ENCODE peak calls at places on chromosomes 1 and 21, in nine cellular contexts. P is BJ, O is GM20000, B is HFF-Myc, S is A549, J is psoas muscle, W is fibroblast of lung, I is prostate gland, V is GM13976. L is an unnamed sample.

GRCh38 chr21:35697321-35697808 is 363.0 kb downstream of the SETD4 start:
- DNase-seq in W (peak), P (no peak), B (peak), O (no peak), S (no peak), J (peak), V (no peak), I (no peak), L (no peak)

GRCh38 chr1:228077565-228078330 is 4.8 kb upstream of the ARF1 start:
- DNase-seq in S (no peak), J (no peak), W (no peak), B (no peak), I (no peak), O (no peak), V (no peak), P (no peak), L (no peak)

GRCh38 chr1:25023826-25024225 is 93.8 kb upstream of the RUNX3 start:
- DNase-seq in I (no peak), S (no peak), V (no peak), W (no peak), P (no peak), B (no peak), J (no peak), O (no peak), L (no peak)

GRCh38 chr1:193183019-193183643 is 3.3 kb downstream of the B3GALT2 start:
- DNase-seq in V (peak), J (no peak), S (no peak), P (no peak), B (peak), W (peak), I (peak), O (peak), L (no peak)

GRCh38 chr1:65235867-65236805 is 73.2 kb upstream of the DNAJC6 start:
- DNase-seq in I (no peak), O (no peak), S (no peak), P (no peak), B (no peak), V (no peak), J (no peak), W (peak), L (peak)

GRCh38 chr21:38910390-38911008 is 104.8 kb downstream of the ETS2 start:
- DNase-seq in S (no peak), O (no peak), V (no peak), B (no peak), W (no peak), J (no peak), I (no peak), P (no peak), L (no peak)

GRCh38 chr1:5979536-5980313 is 12.5 kb downstream of the NPHP4 start:
- DNase-seq in B (no peak), I (no peak), J (no peak), V (no peak), W (no peak), O (no peak), P (no peak), S (no peak), L (no peak)

GRCh38 chr1:48677306-48678287 is 99.1 kb downstream of the BEND5 start:
- DNase-seq in J (peak), S (peak), V (peak), I (peak), W (peak), O (peak), B (peak), P (no peak), L (peak)

GRCh38 chr21:46269466-46269865 is 15.9 kb downstream of the MCM3AP start:
- DNase-seq in P (no peak), J (no peak), B (no peak), I (no peak), S (no peak), V (no peak), O (no peak), W (no peak), L (no peak)

GRCh38 chr1:15125101-15125745 is 28.3 kb upstream of the TMEM51 start:
- DNase-seq in J (no peak), V (no peak), P (no peak), I (no peak), O (no peak), S (no peak), W (no peak), B (no peak), L (no peak)

GRCh38 chr1:15122331-15122730 is 31.2 kb upstream of the TMEM51 start:
- DNase-seq in P (no peak), S (no peak), J (no peak), W (no peak), I (no peak), B (no peak), O (no peak), V (no peak), L (no peak)

GRCh38 chr1:15123298-15123697 is 30.2 kb upstream of the TMEM51 start:
- DNase-seq in I (no peak), B (no peak), S (no peak), O (no peak), P (no peak), V (no peak), W (no peak), J (no peak), L (no peak)

GRCh38 chr1:15124362-15125100 is 29.0 kb upstream of the TMEM51 start:
- DNase-seq in O (no peak), J (no peak), P (no peak), S (no peak), I (no peak), W (no peak), V (no peak), B (no peak), L (no peak)

DNA sequence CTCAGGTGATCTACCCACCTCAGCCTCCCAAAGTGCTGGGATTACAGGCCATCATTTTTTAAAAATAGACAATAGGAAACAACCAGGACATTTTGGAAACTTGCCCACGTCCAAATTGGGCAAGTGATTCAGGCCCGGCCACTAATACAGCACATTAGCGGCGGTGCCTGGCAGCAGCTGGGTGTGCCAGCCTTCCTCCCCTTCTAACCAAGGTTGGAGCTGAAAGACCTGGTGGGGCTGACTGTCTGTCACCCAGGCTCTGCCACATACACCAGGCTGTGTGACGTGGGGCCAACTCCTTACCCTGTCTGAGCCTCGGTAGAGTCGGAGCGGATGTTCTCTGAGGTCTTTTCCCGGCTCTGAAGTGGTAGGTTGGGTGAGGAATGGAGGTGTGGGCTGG is 29.6 kb upstream of the TMEM51 start:
- DNase-seq in W (no peak), P (no peak), I (no peak), V (no peak), S (no peak), O (no peak), J (no peak), B (no peak), L (no peak)
- TF ChIP-seq CTCF in W (no peak), P (no peak), I (no peak), V (no peak), S (no peak), O (no peak), J (no peak), B (no peak), L (no peak)

GRCh38 chr21:16851054-16851453 is 661.8 kb upstream of the CXADR start:
- DNase-seq in P (no peak), V (no peak), S (no peak), O (no peak), I (no peak), B (no peak), W (no peak), J (no peak), L (no peak)
- TF ChIP-seq CTCF in P (no peak), V (no peak), S (no peak), O (no peak), I (no peak), B (no peak), W (no peak), J (no peak), L (no peak)

GRCh38 chr1:2047749-2048729 is 2.2 kb upstream of the PRKCZ start:
- DNase-seq in S (no peak), J (no peak), V (no peak), P (no peak), B (no peak), I (no peak), O (no peak), W (no peak), L (no peak)

GRCh38 chr1:2045468-2046224 is 4.6 kb upstream of the PRKCZ start:
- DNase-seq in I (no peak), J (no peak), O (no peak), B (no peak), V (no peak), P (no peak), S (no peak), W (peak), L (no peak)

GRCh38 chr1:2046953-2047748 is 3.1 kb upstream of the PRKCZ start:
- DNase-seq in P (no peak), B (no peak), O (no peak), I (no peak), V (no peak), S (no peak), W (no peak), J (no peak), L (no peak)

GRCh38 chr1:2044510-2045319 is 5.5 kb upstream of the PRKCZ start:
- DNase-seq in S (peak), J (peak), I (peak), O (peak), V (peak), B (no peak), P (no peak), W (peak), L (no peak)

DNA sequence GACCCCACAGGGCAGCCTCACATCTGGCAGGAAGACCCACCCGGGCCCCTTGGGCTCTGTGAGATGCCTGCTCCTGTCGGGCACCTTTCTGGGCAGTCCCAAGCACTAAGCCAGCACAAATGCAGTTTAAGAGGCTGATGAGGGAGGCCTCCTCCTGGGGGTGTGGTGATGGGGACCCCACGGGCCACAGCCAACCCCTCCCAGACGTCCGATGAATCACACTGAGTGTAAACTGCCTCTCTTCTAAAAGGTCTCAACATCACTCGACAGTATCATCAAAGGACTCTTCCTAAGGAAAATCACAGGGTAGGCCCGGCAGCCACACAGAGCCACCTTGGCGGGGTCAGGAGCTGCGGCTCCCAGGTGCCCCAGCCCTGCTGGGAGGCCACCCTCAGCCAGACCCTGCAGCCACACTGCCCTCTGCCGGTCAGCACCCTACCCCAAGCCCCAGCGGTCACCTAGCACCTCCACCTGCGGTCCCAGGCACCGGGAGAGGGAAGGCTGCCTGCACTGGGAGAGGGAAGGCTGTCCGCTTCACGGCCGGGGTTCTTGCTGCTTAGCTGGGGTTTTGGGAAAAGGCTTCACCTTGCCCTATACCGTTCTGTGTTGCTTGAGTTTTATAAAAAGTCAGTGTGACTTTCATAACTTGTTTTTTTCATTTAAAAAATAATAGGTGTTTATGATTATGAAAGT is 3.8 kb upstream of the PRKCZ start:
- DNase-seq in B (no peak), W (peak), O (peak), V (peak), P (no peak), I (peak), J (no peak), S (peak), L (no peak)
- TF ChIP-seq CTCF in B (peak), W (peak), O (peak), V (peak), P (peak), I (peak), J (peak), S (peak), L (peak)

DNA sequence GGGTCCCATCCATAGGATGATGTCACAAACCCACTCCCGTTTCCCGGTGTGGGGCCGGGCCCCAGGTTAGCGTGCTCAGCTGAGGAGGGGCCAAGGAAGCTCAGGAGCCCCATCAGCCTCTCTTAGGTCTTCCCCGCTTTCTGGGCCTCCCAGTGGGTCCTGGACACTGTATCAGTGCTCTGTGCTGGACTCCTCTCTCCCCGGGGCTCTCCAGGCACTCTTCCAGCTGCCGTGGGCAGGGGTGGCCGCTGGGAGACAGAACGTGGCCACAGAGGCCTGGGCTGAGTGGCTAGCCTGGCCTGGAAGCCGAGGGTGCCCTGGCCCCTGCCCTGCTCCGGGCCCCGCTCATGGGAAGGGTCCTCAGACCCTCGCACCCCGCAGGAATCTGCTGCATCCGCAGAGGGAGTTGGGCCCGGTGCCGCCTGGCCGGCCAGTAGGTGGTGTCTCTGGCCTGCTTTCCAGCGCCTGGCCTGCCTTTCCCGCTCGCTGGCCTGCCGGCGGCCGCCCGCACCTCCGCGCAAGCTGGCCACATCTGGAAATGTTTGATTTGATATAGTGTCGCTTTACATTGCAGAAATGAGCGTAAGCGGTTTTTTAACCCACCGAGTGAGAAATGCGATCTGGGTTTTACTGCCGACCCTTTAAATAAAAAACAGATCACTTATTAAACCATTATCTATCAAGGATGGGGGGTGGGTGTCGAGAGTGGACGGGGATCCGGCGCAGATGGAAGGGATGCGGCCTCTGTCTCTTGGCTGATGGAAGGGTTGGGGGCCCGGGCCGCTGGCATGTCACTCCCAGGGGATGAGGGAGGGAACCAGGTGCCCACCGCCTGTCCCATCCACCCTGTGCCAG is 74.4 kb upstream of the TTC34 start:
- DNase-seq in W (no peak), B (no peak), V (no peak), I (peak), P (no peak), J (no peak), S (peak), O (no peak), L (no peak)
- TF ChIP-seq CTCF in W (peak), B (peak), V (no peak), I (peak), P (no peak), J (peak), S (peak), O (no peak), L (no peak)

DNA sequence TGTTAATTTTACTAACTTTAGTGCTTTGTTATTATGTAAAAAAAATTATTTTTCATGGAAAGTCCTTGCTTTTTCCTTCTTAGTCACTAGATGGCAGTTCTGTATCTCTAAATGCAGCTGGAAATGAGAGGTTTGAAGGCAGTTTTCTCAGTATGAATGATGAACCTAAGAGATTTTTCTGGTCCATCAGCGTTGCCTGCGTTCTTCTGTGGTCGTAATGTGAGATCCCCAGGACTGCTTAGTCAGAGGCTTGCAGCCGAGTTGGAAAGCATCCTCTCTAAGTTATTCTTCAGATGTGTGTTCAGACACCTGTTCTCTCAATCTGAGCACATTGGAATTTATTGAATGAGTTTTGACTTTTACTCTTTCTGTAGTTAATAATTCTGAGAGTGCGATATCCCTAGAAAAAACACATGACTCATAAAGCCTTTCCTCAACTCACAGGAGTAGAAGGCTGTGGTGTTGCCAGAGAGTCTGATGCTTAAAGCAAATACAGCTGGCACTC is 99.2 kb downstream of the FMN2 start:
- DNase-seq in J (no peak), P (peak), B (peak), V (no peak), W (peak), I (no peak), S (peak), O (no peak), L (peak)
- TF ChIP-seq CTCF in J (peak), P (peak), B (peak), V (no peak), W (peak), I (no peak), S (peak), O (no peak), L (peak)

DNA sequence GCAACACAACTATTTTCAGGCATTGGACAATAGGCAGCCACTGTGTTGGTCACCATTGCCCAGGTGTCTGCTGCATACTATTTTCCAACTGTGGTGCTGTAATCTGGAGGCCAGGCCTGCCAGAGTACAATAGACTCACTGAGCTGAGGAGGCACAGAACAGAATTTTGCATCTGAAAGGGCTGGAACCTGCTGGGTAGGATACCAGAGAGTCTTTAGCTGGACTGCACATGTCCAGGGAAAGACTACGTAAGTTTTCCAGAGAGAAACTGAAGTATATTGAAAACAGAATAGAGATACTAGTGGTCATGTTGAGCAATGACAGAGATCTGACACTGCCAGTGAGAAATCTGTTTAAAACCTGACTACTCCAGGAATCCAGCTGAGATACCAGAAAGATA is 200.8 kb downstream of the RASAL2 start:
- DNase-seq in V (no peak), B (no peak), I (no peak), J (no peak), O (no peak), W (no peak), S (no peak), P (no peak), L (no peak)
- TF ChIP-seq CTCF in V (no peak), B (no peak), I (no peak), J (no peak), O (no peak), W (no peak), S (no peak), P (peak), L (no peak)

L was measured in AG09319.